ENCODE peak calls at places on chromosomes 7 and 10, in seven cellular contexts. One of them, this sample, is unnamed.

GRCh38 chr7:128362670-128363069 is 1.2 kb upstream of the PRRT4 start:
- DNase-seq in activated T-helper 1 cell treated with Interleukin-2 at 50 U/mL for 16 hours: no peak
- DNase-seq in SW480: no peak
- DNase-seq in ecto neural progenitor cell: no peak
- DNase-seq in hypothalamus: no peak
- DNase-seq in CD8-positive, alpha-beta T cell: no peak
- DNase-seq in T47D: no peak
- DNase-seq in this sample: no peak

GRCh38 chr10:129790710-129791446 is 173.2 kb downstream of the EBF3 start:
- DNase-seq in activated T-helper 1 cell treated with Interleukin-2 at 50 U/mL for 16 hours: no peak
- DNase-seq in SW480: no peak
- DNase-seq in ecto neural progenitor cell: no peak
- DNase-seq in hypothalamus: no peak
- DNase-seq in CD8-positive, alpha-beta T cell: no peak
- DNase-seq in T47D: no peak
- DNase-seq in this sample: no peak

GRCh38 chr10:132368881-132369635 is 27.9 kb upstream of the PWWP2B start:
- DNase-seq in activated T-helper 1 cell treated with Interleukin-2 at 50 U/mL for 16 hours: no peak
- DNase-seq in SW480: no peak
- DNase-seq in ecto neural progenitor cell: no peak
- DNase-seq in hypothalamus: no peak
- DNase-seq in CD8-positive, alpha-beta T cell: no peak
- DNase-seq in T47D: no peak
- DNase-seq in this sample: no peak

GRCh38 chr10:62632071-62632809 is 172.3 kb upstream of the ADO start:
- DNase-seq in activated T-helper 1 cell treated with Interleukin-2 at 50 U/mL for 16 hours: peak
- DNase-seq in SW480: no peak
- DNase-seq in ecto neural progenitor cell: no peak
- DNase-seq in hypothalamus: no peak
- DNase-seq in CD8-positive, alpha-beta T cell: peak
- DNase-seq in T47D: no peak
- DNase-seq in this sample: no peak

GRCh38 chr10:75356484-75356883 is 45.1 kb downstream of the ZNF503 start:
- DNase-seq in activated T-helper 1 cell treated with Interleukin-2 at 50 U/mL for 16 hours: no peak
- DNase-seq in SW480: no peak
- DNase-seq in ecto neural progenitor cell: no peak
- DNase-seq in hypothalamus: no peak
- DNase-seq in CD8-positive, alpha-beta T cell: no peak
- DNase-seq in T47D: no peak
- DNase-seq in this sample: no peak

GRCh38 chr10:133315847-133316246 is 7.1 kb downstream of the ZNF511 start:
- DNase-seq in activated T-helper 1 cell treated with Interleukin-2 at 50 U/mL for 16 hours: no peak
- DNase-seq in SW480: peak
- DNase-seq in ecto neural progenitor cell: no peak
- DNase-seq in hypothalamus: no peak
- DNase-seq in CD8-positive, alpha-beta T cell: no peak
- DNase-seq in T47D: no peak
- DNase-seq in this sample: peak

GRCh38 chr7:66583696-66584095 is 45.0 kb upstream of the KCTD7 start:
- DNase-seq in activated T-helper 1 cell treated with Interleukin-2 at 50 U/mL for 16 hours: no peak
- DNase-seq in SW480: no peak
- DNase-seq in ecto neural progenitor cell: no peak
- DNase-seq in hypothalamus: no peak
- DNase-seq in CD8-positive, alpha-beta T cell: no peak
- DNase-seq in T47D: no peak
- DNase-seq in this sample: no peak

GRCh38 chr7:41447106-41448042 is 255.5 kb downstream of the INHBA start:
- DNase-seq in activated T-helper 1 cell treated with Interleukin-2 at 50 U/mL for 16 hours: no peak
- DNase-seq in SW480: no peak
- DNase-seq in ecto neural progenitor cell: no peak
- DNase-seq in hypothalamus: no peak
- DNase-seq in CD8-positive, alpha-beta T cell: no peak
- DNase-seq in T47D: no peak
- DNase-seq in this sample: no peak

GRCh38 chr10:93773705-93774104 is 16.0 kb downstream of the LGI1 start:
- DNase-seq in activated T-helper 1 cell treated with Interleukin-2 at 50 U/mL for 16 hours: no peak
- DNase-seq in SW480: no peak
- DNase-seq in ecto neural progenitor cell: no peak
- DNase-seq in hypothalamus: no peak
- DNase-seq in CD8-positive, alpha-beta T cell: no peak
- DNase-seq in T47D: no peak
- DNase-seq in this sample: no peak

GRCh38 chr10:116800356-116800929 is 48.9 kb upstream of the ENO4 start:
- DNase-seq in activated T-helper 1 cell treated with Interleukin-2 at 50 U/mL for 16 hours: no peak
- DNase-seq in SW480: no peak
- DNase-seq in ecto neural progenitor cell: no peak
- DNase-seq in hypothalamus: no peak
- DNase-seq in CD8-positive, alpha-beta T cell: no peak
- DNase-seq in T47D: no peak
- DNase-seq in this sample: no peak

GRCh38 chr7:113698556-113699220 is 220.1 kb downstream of the PPP1R3A start:
- DNase-seq in activated T-helper 1 cell treated with Interleukin-2 at 50 U/mL for 16 hours: no peak
- DNase-seq in SW480: peak
- DNase-seq in ecto neural progenitor cell: no peak
- DNase-seq in hypothalamus: no peak
- DNase-seq in CD8-positive, alpha-beta T cell: no peak
- DNase-seq in T47D: no peak
- DNase-seq in this sample: peak

This sample was measured in SK-MEL-5.